ENCODE peak calls at places on chromosomes 12 and 14, in four cellular contexts. S is right atrium auricular region, D is tibial nerve, X is AG04450. P is an unnamed sample.
A peak's percentile ranks its signal among the peaks of the same experiment; 100 is the strongest.

GRCh38 chr12:51973560-51973959 is 22.1 kb downstream of the ACVR1B start:
- DNase-seq in X (no peak), D (no peak), S (no peak), P (no peak)

GRCh38 chr12:124049451-124050094 is 76.6 kb downstream of the ZNF664 start:
- DNase-seq in S (no peak), D (no peak), X (no peak), P (no peak)

GRCh38 chr14:74442757-74443156 is 16.7 kb upstream of the SYNDIG1L start:
- DNase-seq in X (no peak), S (no peak), D (no peak), P (no peak)

GRCh38 chr14:102805454-102805891 is 28.2 kb downstream of the TRAF3 start:
- DNase-seq in S (no peak), X (no peak), D (no peak), P (no peak)

GRCh38 chr14:63650336-63650952 is 8.8 kb upstream of the WDR89 start:
- DNase-seq in X (no peak), D (no peak), S (no peak), P (no peak)

GRCh38 chr12:53219116-53219955 is 12.3 kb upstream of the ITGB7 start:
- DNase-seq in X (no peak), D (no peak), S (no peak), P (no peak)

GRCh38 chr12:1108276-1108675 is 117.3 kb downstream of the ERC1 start:
- DNase-seq in S (no peak), X (no peak), D (no peak), P (no peak)

GRCh38 chr12:98372340-98373018 is 142.9 kb upstream of the TMPO start:
- DNase-seq in S (no peak), D (no peak), X (no peak), P (no peak)

GRCh38 chr14:93269341-93270068 is 62.4 kb downstream of the UBR7 start:
- DNase-seq in S (no peak), D (no peak), X (peak; percentile 38), P (peak; percentile 40)

GRCh38 chr12:119803391-119803791 is 73.7 kb downstream of the CIT start:
- DNase-seq in X (no peak), D (no peak), S (no peak), P (peak; percentile 26)

GRCh38 chr12:86712425-86712843 is 456.2 kb upstream of the MGAT4C start:
- DNase-seq in X (peak; percentile 94), D (no peak), S (no peak), P (no peak)

GRCh38 chr14:90495357-90496276 is 98.8 kb downstream of the CALM1 start:
- DNase-seq in D (no peak), X (peak; percentile 44), S (no peak), P (no peak)

GRCh38 chr14:30849354-30849753 is 25.0 kb upstream of the COCH start:
- DNase-seq in D (no peak), X (no peak), S (no peak), P (no peak)

GRCh38 chr14:22560638-22561365 is 28.2 kb downstream of the DAD1 start:
- DNase-seq in X (no peak), S (no peak), D (no peak), P (no peak)

GRCh38 chr12:119594772-119595445 is 1.3 kb downstream of the TMEM233 start:
- DNase-seq in X (no peak), D (no peak), S (no peak), P (no peak)

GRCh38 chr14:68792022-68792829 is 641 bp downstream of the ZFP36L1 start:
- DNase-seq in S (peak; percentile 58), X (no peak), D (no peak), P (no peak)

GRCh38 chr12:67993143-67993542 is 3.9 kb downstream of the IFNG-AS1 start:
- DNase-seq in X (no peak), D (no peak), S (no peak), P (no peak)

GRCh38 chr12:67989184-67989965 is at the start of gene IFNG-AS1:
- DNase-seq in X (no peak), S (no peak), D (no peak), P (no peak)

GRCh38 chr12:67988600-67988999 is 647 bp upstream of the IFNG-AS1 start:
- DNase-seq in X (no peak), S (no peak), D (no peak), P (no peak)

GRCh38 chr12:67994046-67994445 is 4.8 kb downstream of the IFNG-AS1 start:
- DNase-seq in D (no peak), S (no peak), X (no peak), P (no peak)

GRCh38 chr12:67991158-67991557 is 1.9 kb downstream of the IFNG-AS1 start:
- DNase-seq in X (no peak), D (no peak), S (no peak), P (no peak)
- H3K27ac ChIP-seq in X (no peak overlapping the region), D (no peak overlapping the region), S (no peak overlapping the region), P (no peak overlapping the region)

DNA sequence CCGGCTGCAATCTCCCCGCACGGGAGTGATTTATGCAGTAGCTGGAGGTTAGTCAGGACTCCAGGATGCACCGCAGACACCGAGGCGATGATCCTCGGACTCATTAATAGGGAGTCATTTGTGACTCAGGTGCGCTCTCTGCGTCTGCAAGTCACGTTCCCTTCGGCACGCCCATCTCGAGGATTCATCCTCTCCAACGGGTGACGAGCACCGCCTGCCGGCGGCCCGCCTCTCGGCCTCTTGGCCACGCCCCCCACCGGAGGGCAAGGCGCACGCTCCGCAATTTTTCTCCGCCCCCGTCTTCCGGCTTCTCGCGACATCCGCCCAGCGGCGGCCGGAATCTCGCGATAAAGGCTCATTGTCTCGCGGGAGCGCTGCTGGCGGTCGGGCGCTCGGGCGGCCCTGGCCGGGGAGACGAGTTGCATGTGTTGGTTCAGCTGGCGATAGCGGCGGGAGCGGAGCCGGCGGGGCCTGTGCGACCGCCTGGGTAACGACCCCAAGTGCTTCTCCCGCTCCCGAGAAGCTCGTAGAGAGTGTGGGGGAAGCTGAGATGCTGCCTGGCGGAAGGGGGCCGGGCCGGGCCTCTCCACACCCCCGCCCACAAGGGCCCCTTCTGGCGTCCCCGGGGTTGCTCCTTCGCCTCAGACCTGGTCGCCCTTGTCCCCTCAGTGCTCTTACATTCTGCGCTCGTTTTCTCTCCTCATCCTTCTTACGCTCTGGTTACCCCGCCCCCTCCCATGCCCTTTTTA is at the start of gene DENR:
- DNase-seq in S (peak; percentile 98), X (peak; percentile 92), D (peak; percentile 96), P (peak; percentile 96)
- H3K27ac ChIP-seq in S (peak within 1 kb of the TSS; percentile 83), X (peak within 1 kb of the TSS; percentile 83), D (peak within 1 kb of the TSS; percentile 89), P (peak within 1 kb of the TSS; percentile 74)

GRCh38 chr14:89178802-89179201 is 238.2 kb downstream of the FOXN3 start:
- DNase-seq in D (no peak), X (no peak), S (no peak), P (no peak)

GRCh38 chr14:89179891-89180404 is 237.1 kb downstream of the FOXN3 start:
- DNase-seq in S (no peak), D (no peak), X (no peak), P (no peak)

GRCh38 chr14:89182326-89182725 is 234.7 kb downstream of the FOXN3 start:
- DNase-seq in S (no peak), X (no peak), D (no peak), P (no peak)

GRCh38 chr14:89178376-89178775 is 238.7 kb downstream of the FOXN3 start:
- DNase-seq in S (no peak), D (no peak), X (no peak), P (no peak)

DNA sequence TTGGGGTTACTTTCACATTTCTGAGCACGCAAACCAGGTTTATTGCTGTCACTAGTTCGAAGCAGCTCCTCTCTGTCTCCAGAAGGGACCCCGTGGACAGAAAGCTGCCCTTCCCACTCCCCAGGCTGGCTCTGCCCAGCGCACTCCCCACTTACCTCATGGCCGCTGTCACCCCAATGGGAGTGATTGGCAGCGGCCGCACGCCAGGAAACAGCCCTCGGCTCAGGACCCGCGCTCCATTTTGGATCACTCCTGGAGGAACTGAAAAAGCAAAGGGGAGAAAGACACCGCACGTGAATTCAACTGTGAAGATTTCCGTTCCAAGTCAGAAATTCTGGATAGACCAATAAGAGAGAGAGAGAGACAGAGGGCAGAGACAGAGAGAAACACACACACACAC is 236.5 kb downstream of the FOXN3 start:
- DNase-seq in S (no peak), D (no peak), X (no peak), P (no peak)
- H3K27ac ChIP-seq in S (peak overlapping the region; percentile 29), D (no peak overlapping the region), X (no peak overlapping the region), P (no peak overlapping the region)

GRCh38 chr14:89442280-89442679 is 25.2 kb upstream of the FOXN3 start:
- DNase-seq in D (no peak), X (no peak), S (no peak), P (no peak)
- H3K27ac ChIP-seq in D (no peak overlapping the region), X (no peak overlapping the region), S (no peak overlapping the region), P (no peak overlapping the region)

DNA sequence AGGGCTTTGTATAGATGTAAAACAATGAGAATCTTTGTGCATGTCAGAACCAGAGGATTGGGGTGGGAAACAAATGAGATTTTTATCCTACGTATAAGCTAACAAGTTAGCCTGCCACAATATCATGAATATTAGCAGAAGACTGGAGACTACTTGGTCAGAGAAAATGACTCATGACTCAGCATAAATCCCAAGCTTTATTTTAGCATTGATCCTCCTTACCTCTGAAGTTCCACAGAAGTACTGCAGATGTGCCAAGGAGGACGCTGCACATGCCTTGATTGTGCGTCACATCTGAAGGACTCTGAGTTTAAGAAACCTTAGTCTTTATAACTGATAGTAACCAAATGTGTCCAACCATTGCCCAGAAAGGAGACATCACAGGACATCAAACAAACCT is 234.0 kb upstream of the RPL10L start:
- DNase-seq in X (no peak), D (no peak), S (no peak), P (no peak)
- H3K27ac ChIP-seq in X (no peak overlapping the region), D (no peak overlapping the region), S (no peak overlapping the region), P (no peak overlapping the region)

GRCh38 chr14:40308240-40308639 is 876.0 kb upstream of the FBXO33 start:
- DNase-seq in D (no peak), X (no peak), S (no peak), P (no peak)

GRCh38 chr14:40312296-40312695 is 880.1 kb upstream of the FBXO33 start:
- DNase-seq in S (no peak), D (no peak), X (no peak), P (no peak)

DNA sequence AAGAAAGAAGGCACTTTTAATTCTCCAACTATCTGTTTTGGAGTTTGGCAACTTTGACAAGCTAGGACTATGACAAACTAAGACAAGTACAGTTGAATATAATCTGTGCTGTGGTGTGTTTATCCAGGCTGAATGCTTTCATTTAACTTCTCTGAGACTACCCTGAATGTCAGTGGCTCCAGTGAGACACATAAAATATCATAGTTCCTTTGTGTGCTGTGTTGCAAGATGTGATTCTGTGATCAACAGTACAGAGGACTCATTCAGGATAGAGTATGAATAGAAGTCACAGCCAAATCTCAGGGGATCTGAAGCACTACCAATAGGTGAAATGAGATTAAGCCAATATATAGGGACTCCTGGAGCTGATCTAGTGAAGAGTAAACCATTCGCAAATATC is 876.9 kb upstream of the FBXO33 start:
- DNase-seq in X (no peak), D (no peak), S (no peak), P (no peak)
- H3K27ac ChIP-seq in X (no peak overlapping the region), D (no peak overlapping the region), S (no peak overlapping the region), P (no peak overlapping the region)

DNA sequence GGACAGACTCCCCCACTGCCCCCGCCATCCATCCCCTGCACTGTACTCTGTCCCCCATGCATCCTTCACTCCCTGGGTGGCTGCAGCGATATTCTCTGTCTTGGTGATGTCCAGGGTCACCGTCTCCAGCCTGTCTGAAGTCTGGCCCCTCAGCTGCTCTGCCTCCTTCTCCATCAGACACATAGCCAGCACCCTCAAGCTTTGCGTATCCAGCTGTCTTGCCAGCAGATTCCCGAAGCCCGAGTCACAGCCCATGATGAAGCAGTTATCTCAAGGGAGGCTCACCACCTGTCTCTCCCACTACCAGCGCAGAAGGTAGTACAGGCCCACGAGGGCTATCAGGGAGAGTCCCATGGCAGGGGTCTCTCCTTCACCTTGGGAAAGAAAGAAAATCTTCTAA is 77.8 kb downstream of the HSD17B6 start:
- DNase-seq in X (no peak), D (no peak), S (no peak), P (no peak)
- H3K27ac ChIP-seq in X (no peak overlapping the region), D (no peak overlapping the region), S (no peak overlapping the region), P (peak overlapping the region; percentile 28)